ENCODE peak calls at places on chromosomes 3 and 15, in eight cellular contexts. B is kidney; F is CD8-positive, alpha-beta T cell; J is HCT116; A is astrocyte; O is SK-N-SH; N is A673; K is transverse colon. G is an unnamed sample.

GRCh38 chr3:45143673-45144670 is 2.2 kb downstream of the CDCP1 start:
- DNase-seq in B (no peak), F (no peak), J (no peak), A (peak; percentile 71), O (no peak), N (no peak), K (no peak), G (no peak)

GRCh38 chr3:152235709-152236298 is 32.9 kb upstream of the MBNL1 start:
- DNase-seq in B (no peak), F (no peak), J (peak; percentile 6), A (peak; percentile 32), O (no peak), N (peak; percentile 14), K (no peak), G (no peak)

GRCh38 chr3:67529915-67530314 is 124.5 kb downstream of the SUCLG2 start:
- DNase-seq in B (no peak), F (no peak), J (no peak), A (peak; percentile 15), O (no peak), N (no peak), K (no peak), G (no peak)

GRCh38 chr3:193842029-193842782 is 249.2 kb downstream of the OPA1 start:
- DNase-seq in B (no peak), F (no peak), J (no peak), A (no peak), O (no peak), N (no peak), K (peak; percentile 23), G (peak; percentile 44)

GRCh38 chr3:115800489-115801080 is 177.3 kb downstream of the GAP43 start:
- DNase-seq in B (no peak), F (no peak), J (no peak), A (peak; percentile 82), O (no peak), N (no peak), K (no peak), G (no peak)

GRCh38 chr3:157572559-157573270 is 69.5 kb upstream of the VEPH1 start:
- DNase-seq in B (no peak), F (no peak), J (peak; percentile 50), A (peak; percentile 24), O (peak; percentile 55), N (peak; percentile 71), K (peak; percentile 14), G (peak; percentile 13)

GRCh38 chr3:187678869-187679268 is 8.7 kb upstream of the SST start:
- DNase-seq in B (no peak), F (no peak), J (peak; percentile 42), A (peak; percentile 25), O (peak; percentile 34), N (peak; percentile 78), K (peak; percentile 13), G (peak; percentile 48)

GRCh38 chr15:66019377-66019776 is 150.1 kb downstream of the RAB11A start:
- DNase-seq in B (no peak), F (no peak), J (no peak), A (no peak), O (no peak), N (peak; percentile 76), K (no peak), G (no peak)

GRCh38 chr3:168117853-168118313 is 22.2 kb upstream of the GOLIM4 start:
- DNase-seq in B (no peak), F (no peak), J (no peak), A (peak; percentile 17), O (no peak), N (peak; percentile 16), K (no peak), G (no peak)

GRCh38 chr3:42118762-42119361 is 27.7 kb downstream of the TRAK1 start:
- DNase-seq in B (no peak), F (no peak), J (peak; percentile 47), A (no peak), O (peak; percentile 80), N (peak; percentile 43), K (peak; percentile 42), G (peak; percentile 69)

GRCh38 chr3:184602406-184603155 is 41.0 kb downstream of the EPHB3 start:
- DNase-seq in B (no peak), F (no peak), J (no peak), A (no peak), O (peak; percentile 61), N (no peak), K (no peak), G (no peak)

GRCh38 chr3:186129206-186129605 is 20.3 kb upstream of the ETV5 start:
- DNase-seq in B (no peak), F (no peak), J (no peak), A (no peak), O (no peak), N (no peak), K (no peak), G (no peak)

GRCh38 chr15:71485094-71485693 is 325.2 kb upstream of the NR2E3 start:
- DNase-seq in B (no peak), F (no peak), J (no peak), A (peak; percentile 6), O (peak; percentile 27), N (peak; percentile 6), K (no peak), G (peak; percentile 11)

GRCh38 chr3:9703736-9704342 is at the start of gene CPNE9:
- DNase-seq in B (peak; percentile 64), F (no peak), J (no peak), A (no peak), O (peak; percentile 87), N (no peak), K (no peak), G (peak; percentile 5)

GRCh38 chr3:138948371-138949001 is 1.5 kb downstream of the FOXL2NB start:
- DNase-seq in B (no peak), F (no peak), J (no peak), A (no peak), O (no peak), N (no peak), K (no peak), G (no peak)

GRCh38 chr3:197023241-197023997 is 6.2 kb downstream of the MELTF start:
- DNase-seq in B (no peak), F (no peak), J (no peak), A (no peak), O (peak; percentile 51), N (no peak), K (no peak), G (no peak)

GRCh38 chr15:83732770-83733169 is 78.8 kb downstream of the ADAMTSL3 start:
- DNase-seq in B (no peak), F (no peak), J (peak; percentile 2), A (no peak), O (no peak), N (no peak), K (no peak), G (no peak)

GRCh38 chr3:153242900-153243299 is 80.9 kb downstream of the RAP2B start:
- DNase-seq in B (no peak), F (no peak), J (no peak), A (no peak), O (no peak), N (no peak), K (no peak), G (no peak)

GRCh38 chr3:57840445-57840844 is 84.3 kb downstream of the SLMAP start:
- DNase-seq in B (no peak), F (no peak), J (no peak), A (no peak), O (no peak), N (no peak), K (no peak), G (no peak)
- H3K27ac ChIP-seq in B (no peak overlapping the region), F (no peak overlapping the region), J (no peak overlapping the region), A (no peak overlapping the region), O (no peak overlapping the region), N (no peak overlapping the region), K (no peak overlapping the region), G (no peak overlapping the region)

DNA sequence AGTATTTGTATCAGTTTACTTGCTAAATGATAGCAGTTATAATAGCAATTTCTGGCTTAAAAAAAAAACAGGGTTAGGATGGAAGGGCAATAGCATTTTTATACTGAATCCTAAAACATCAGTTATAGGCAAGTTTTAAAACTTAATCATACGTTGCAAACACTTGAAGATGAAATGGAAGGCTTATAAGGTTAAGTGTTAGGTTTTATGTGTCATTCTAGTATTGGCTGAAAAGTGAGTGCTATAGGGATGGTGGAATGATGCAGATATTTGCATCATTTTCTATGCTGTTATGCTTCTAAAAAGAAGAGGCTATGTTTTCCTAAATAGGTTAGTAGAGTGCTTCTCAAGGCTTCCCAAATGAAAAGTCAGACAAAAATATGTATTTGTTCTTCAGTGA is 23.3 kb downstream of the ARIH1 start:
- DNase-seq in B (no peak), F (no peak), J (no peak), A (no peak), O (no peak), N (no peak), K (no peak), G (no peak)
- H3K4me1 ChIP-seq in B (peaks cover 3% of the 10 kb centered on the region), F (peaks cover 38% of the 10 kb centered on the region), J (no peaks in the 10 kb centered on the region), A (peaks cover under 1% of the 10 kb centered on the region), O (peaks cover 9% of the 10 kb centered on the region), N (peaks cover 27% of the 10 kb centered on the region), K (peaks cover 19% of the 10 kb centered on the region), G (no peaks in the 10 kb centered on the region)

DNA sequence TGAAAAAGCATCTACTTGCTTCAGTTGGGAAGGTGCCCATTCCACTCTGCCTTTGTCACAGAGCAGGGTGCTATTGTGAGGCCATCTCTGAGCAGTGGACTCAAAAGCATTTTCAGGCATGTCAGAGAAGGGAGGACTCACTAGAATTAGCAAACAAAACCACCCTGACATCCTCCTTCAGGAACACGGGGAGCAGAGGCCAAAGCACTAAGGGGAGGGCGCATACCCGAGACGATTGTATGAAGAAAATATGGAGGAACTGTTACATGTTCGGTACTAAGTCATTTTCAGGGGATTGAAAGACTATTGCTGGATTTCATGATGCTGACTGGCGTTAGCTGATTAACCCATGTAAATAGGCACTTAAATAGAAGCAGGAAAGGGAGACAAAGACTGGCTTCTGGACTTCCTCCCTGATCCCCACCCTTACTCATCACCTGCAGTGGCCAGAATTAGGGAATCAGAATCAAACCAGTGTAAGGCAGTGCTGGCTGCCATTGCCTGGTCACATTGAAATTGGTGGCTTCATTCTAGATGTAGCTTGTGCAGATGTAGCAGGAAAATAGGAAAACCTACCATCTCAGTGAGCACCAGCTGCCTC is 14.8 kb downstream of the THBS1 start:
- DNase-seq in B (no peak), F (no peak), J (no peak), A (no peak), O (no peak), N (no peak), K (peak; percentile 26), G (no peak)
- H3K27ac ChIP-seq in B (no peak overlapping the region), F (no peak overlapping the region), J (no peak overlapping the region), A (no peak overlapping the region), O (peak overlapping the region; percentile 60), N (no peak overlapping the region), K (peak overlapping the region; percentile 81), G (no peak overlapping the region)

DNA sequence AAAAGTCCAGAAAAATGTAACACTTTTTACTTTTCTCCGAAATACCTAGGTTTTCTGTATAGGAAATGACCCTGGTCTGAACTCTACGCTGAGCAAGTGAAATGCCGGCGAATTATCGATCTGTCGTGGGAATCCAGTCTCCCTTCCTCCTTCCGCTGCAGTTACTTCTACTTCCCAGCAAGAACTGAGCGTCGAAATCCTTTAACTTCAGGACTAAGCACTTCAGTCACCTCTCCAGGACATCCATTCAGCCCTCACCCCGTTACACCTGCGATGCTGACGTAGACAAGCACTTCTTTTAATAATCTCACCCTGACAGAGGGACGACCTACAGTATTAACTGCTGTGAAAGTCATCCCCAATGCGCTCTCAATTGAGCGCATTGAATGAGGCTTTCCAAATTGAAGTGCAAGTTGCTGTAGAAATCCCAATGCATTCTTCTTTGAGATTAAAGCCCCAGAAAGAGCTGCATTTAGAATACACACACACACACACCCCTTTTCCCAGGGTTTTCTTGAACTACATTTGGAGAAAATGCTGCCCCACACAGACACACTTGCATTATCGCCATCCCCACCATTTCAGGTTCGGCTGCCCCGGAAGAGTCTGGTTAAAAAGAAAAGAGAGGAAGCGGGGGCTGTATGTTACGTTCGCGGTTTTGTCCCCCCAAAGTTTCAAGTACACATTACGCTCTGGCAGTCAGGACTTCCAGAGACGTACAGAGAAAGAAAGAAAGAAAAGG is 1.2 kb downstream of the TOP2B start:
- DNase-seq in B (no peak), F (no peak), J (peak; percentile 8), A (peak; percentile 12), O (peak; percentile 32), N (peak; percentile 57), K (peak; percentile 27), G (peak; percentile 32)
- H3K4me1 ChIP-seq in B (peaks cover 8% of the 10 kb centered on the region), F (peaks cover 50% of the 10 kb centered on the region), J (peaks cover 17% of the 10 kb centered on the region), A (peaks cover 16% of the 10 kb centered on the region), O (peaks cover 6% of the 10 kb centered on the region), N (peaks cover 26% of the 10 kb centered on the region), K (peaks cover 37% of the 10 kb centered on the region), G (no peaks in the 10 kb centered on the region)